ENCODE peak calls at places on chromosomes 16 and 17, in four cellular contexts. H is GM12878, I is H1, W is K562. R is an unnamed sample.

GRCh38 chr17:11996722-11997146 is 541 bp downstream of the ZNF18 start:
- DNase-seq in H (peak), I (no peak), W (no peak), R (peak)

GRCh38 chr16:1870365-1871082 is 1.4 kb downstream of the MEIOB start:
- DNase-seq in H (no peak), I (no peak), W (no peak), R (peak)

GRCh38 chr17:73772107-73772705 is 128.0 kb upstream of the SDK2 start:
- DNase-seq in H (no peak), I (no peak), W (no peak), R (no peak)

GRCh38 chr17:5584383-5584951 is at the start of gene NLRP1:
- DNase-seq in H (peak), I (no peak), W (no peak), R (peak)

GRCh38 chr16:64880994-64881393 is 240.9 kb downstream of the CDH11 start:
- DNase-seq in H (no peak), I (no peak), W (no peak), R (peak)

GRCh38 chr17:45784583-45785372 is 658 bp downstream of the CRHR1 start:
- DNase-seq in H (no peak), I (peak), W (peak), R (no peak)

GRCh38 chr17:76549215-76549518 is 9.3 kb downstream of the PRCD start:
- DNase-seq in H (no peak), I (no peak), W (no peak), R (no peak)

GRCh38 chr16:30902070-30902972 is 5.9 kb downstream of the CTF1 start:
- DNase-seq in H (no peak), I (peak), W (peak), R (peak)

GRCh38 chr17:47978324-47978723 is 7.4 kb downstream of the CDK5RAP3 start:
- DNase-seq in H (no peak), I (peak), W (peak), R (peak)

GRCh38 chr17:58336456-58337094 is 8.0 kb upstream of the TSPOAP1 start:
- DNase-seq in H (no peak), I (no peak), W (no peak), R (peak)

GRCh38 chr17:56739376-56739775 is 94.3 kb downstream of the C17orf67 start:
- DNase-seq in H (no peak), I (no peak), W (no peak), R (peak)

GRCh38 chr16:83205896-83206295 is 579.1 kb downstream of the CDH13 start:
- DNase-seq in H (no peak), I (no peak), W (no peak), R (no peak)

GRCh38 chr17:63039342-63039741 is 73.3 kb downstream of the TANC2 start:
- DNase-seq in H (no peak), I (no peak), W (no peak), R (peak)

GRCh38 chr17:77186141-77186604 is 45.4 kb downstream of the SEC14L1 start:
- DNase-seq in H (no peak), I (no peak), W (no peak), R (no peak)

GRCh38 chr17:21272881-21273839 is 11.4 kb upstream of the MAP2K3 start:
- DNase-seq in H (no peak), I (no peak), W (peak), R (no peak)

GRCh38 chr17:80844418-80844990 is 147.1 kb upstream of the CHMP6 start:
- DNase-seq in H (no peak), I (no peak), W (no peak), R (no peak)

GRCh38 chr17:82703935-82704865 is 5.7 kb upstream of the RAB40B start:
- DNase-seq in H (no peak), I (no peak), W (peak), R (no peak)

GRCh38 chr16:66741131-66741900 is 10.1 kb downstream of the DYNC1LI2 start:
- DNase-seq in H (no peak), I (no peak), W (peak), R (peak)

GRCh38 chr17:37160940-37161339 is 212.2 kb downstream of the AATF start:
- DNase-seq in H (no peak), I (no peak), W (no peak), R (peak)

GRCh38 chr16:68356249-68356918 is 45.6 kb downstream of the PRMT7 start:
- DNase-seq in H (peak), I (no peak), W (no peak), R (no peak)

GRCh38 chr17:2054262-2054739 is 602 bp upstream of the HIC1 start:
- DNase-seq in H (no peak), I (peak), W (no peak), R (peak)

GRCh38 chr17:55830699-55831098 is 79.8 kb downstream of the PCTP start:
- DNase-seq in H (no peak), I (no peak), W (no peak), R (no peak)

GRCh38 chr16:17396762-17397498 is 73.8 kb downstream of the XYLT1 start:
- DNase-seq in H (no peak), I (no peak), W (no peak), R (peak)

GRCh38 chr17:17258011-17258410 is 21.0 kb upstream of the FLCN start:
- DNase-seq in H (no peak), I (no peak), W (no peak), R (no peak)

GRCh38 chr17:46978489-46979022 is 497 bp downstream of the RPRML start:
- DNase-seq in H (no peak), I (peak), W (no peak), R (no peak)

GRCh38 chr16:86467490-86467889 is 42.8 kb upstream of the FOXF1 start:
- DNase-seq in H (no peak), I (no peak), W (no peak), R (no peak)

GRCh38 chr17:77476920-77477805 is 336.4 kb downstream of the SEC14L1 start:
- DNase-seq in H (no peak), I (no peak), W (no peak), R (peak)

GRCh38 chr17:14910916-14911315 is 354.2 kb downstream of the PMP22 start:
- DNase-seq in H (no peak), I (no peak), W (no peak), R (no peak)

GRCh38 chr17:30576326-30576861 is 99.2 kb downstream of the GOSR1 start:
- DNase-seq in H (no peak), I (no peak), W (no peak), R (no peak)

GRCh38 chr17:66354472-66354871 is 52.1 kb downstream of the PRKCA start:
- DNase-seq in H (no peak), I (no peak), W (no peak), R (no peak)

GRCh38 chr17:34354637-34355036 is 1.6 kb upstream of the CCL13 start:
- DNase-seq in H (no peak), I (no peak), W (no peak), R (peak)

GRCh38 chr16:50674831-50675230 is 6.3 kb downstream of the SNX20 start:
- DNase-seq in H (no peak), I (no peak), W (no peak), R (no peak)

GRCh38 chr17:7466644-7467341 is 12.6 kb downstream of the ZBTB4 start:
- DNase-seq in H (no peak), I (no peak), W (peak), R (peak)

GRCh38 chr17:69518951-69519350 is 104.5 kb downstream of the MAP2K6 start:
- DNase-seq in H (no peak), I (no peak), W (no peak), R (no peak)

GRCh38 chr17:63419949-63420867 is 25.9 kb downstream of the CYB561 start:
- DNase-seq in H (no peak), I (no peak), W (peak), R (no peak)

GRCh38 chr16:72961115-72961832 is 86.7 kb downstream of the ZFHX3 start:
- DNase-seq in H (no peak), I (no peak), W (peak), R (peak)

GRCh38 chr17:48247038-48247437 is 139.5 kb downstream of the SNX11 start:
- DNase-seq in H (no peak), I (no peak), W (no peak), R (no peak)

DNA sequence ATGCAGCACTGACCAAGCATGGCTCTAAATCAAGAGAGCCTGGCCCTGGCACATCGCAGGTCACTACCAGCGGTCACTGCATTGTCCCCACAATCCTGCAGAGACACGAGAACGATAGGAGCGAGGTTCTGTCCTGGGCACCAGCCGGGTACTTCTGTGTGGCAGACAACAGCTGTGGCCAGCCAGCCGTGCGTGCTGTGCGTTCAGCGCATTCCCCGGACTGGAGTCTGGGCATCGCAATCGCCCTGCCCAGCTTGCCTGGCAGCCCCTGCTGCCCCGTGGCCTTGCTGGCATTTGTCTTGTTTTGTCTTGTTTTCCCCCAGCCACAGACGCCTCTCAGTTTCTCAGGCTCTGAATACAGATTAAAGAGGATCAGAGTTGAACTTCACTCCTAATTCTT is 33.9 kb downstream of the COTL1 start:
- DNase-seq in H (no peak), I (no peak), W (no peak), R (no peak)
- TF ChIP-seq CHD1 in H (no peak), I (no peak), W (no peak), R (no peak)

DNA sequence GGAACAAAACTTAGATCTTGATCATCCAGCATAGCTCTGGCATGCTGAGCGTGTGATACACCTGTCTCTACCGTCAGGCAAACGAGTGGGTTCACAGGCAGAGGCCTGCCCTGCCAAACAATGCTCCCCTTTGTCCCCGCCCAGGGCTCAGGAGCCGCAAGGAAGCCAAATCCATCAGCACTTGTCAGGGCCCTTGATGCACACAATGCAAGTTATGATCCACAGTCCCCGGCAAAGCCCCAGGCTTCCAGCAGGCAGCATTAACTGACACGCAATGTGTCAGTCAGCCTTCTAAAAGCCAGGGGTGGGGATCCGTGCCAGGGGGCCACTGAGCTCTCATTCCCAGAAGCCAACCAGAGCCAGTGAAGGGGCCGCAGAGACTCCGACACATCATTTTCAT is 460.9 kb downstream of the SLC39A11 start:
- DNase-seq in H (no peak), I (no peak), W (no peak), R (no peak)
- TF ChIP-seq USF2 in H (no peak), I (no peak), W (no peak), R (no peak)

GRCh38 chr17:50262001-50262794 is 12.1 kb upstream of the TMEM92 start:
- DNase-seq in H (no peak), I (no peak), W (peak), R (no peak)
- TF ChIP-seq CHD1 in H (no peak), I (no peak), W (no peak), R (no peak)

GRCh38 chr16:424623-425081 is 797 bp upstream of the RAB11FIP3 start:
- DNase-seq in H (no peak), I (peak), W (peak), R (no peak)
- TF ChIP-seq USF2 in H (no peak), I (no peak), W (no peak), R (no peak)

GRCh38 chr16:49492090-49492801 is 118.6 kb downstream of the C16orf78 start:
- DNase-seq in H (no peak), I (peak), W (peak), R (no peak)
- TF ChIP-seq CHD1 in H (no peak), I (no peak), W (no peak), R (no peak)

DNA sequence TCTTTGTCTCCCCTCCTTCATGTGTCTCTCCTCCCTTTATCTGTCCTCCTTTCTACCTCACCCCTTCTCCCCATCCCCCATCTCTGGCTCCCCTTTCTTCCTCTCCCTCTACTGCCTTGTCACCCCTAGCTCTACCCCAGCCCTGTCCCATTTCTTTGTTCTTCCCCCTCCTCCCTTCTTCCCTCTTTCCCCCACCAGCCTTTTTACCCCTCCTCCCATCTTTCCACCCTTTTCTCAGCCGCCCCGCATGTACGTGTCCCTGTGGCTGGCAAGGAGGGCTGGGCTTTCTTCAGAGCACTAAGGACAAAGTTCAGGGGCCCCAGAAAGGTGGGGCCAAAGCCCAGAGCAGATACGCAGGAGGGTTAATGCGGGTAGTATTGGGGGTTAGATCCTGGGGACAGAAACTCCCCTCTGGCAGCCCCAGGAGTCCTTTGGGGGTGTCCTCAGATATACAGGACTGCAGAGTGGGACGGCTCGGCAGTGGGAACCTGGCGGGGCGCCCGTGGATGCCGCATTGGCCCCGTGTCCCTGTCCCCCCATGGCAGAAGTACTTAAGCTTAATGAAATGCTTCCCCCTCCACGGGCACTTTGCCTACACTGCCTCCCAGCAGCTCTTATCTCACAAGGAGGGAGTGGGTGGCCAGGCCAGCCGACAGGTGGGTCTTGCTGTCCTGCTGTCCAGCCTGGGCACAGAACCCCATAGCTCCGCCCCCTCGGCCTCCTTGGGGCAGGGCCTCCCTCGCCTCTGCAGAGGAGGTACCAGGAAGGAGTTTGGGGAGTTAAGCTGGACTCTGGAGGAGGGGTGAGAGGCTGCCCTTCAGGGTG is 8.3 kb downstream of the THRA start:
- DNase-seq in H (no peak), I (peak), W (no peak), R (no peak)
- TF ChIP-seq USF2 in H (no peak), I (no peak), W (no peak), R (no peak)

GRCh38 chr16:55754056-55754455 is 78.8 kb downstream of the CES1 start:
- DNase-seq in H (no peak), I (no peak), W (no peak), R (no peak)

GRCh38 chr16:55760665-55761035 is 72.2 kb downstream of the CES1 start:
- DNase-seq in H (no peak), I (no peak), W (no peak), R (no peak)

GRCh38 chr16:55759983-55760664 is 72.8 kb downstream of the CES1 start:
- DNase-seq in H (no peak), I (peak), W (no peak), R (no peak)

DNA sequence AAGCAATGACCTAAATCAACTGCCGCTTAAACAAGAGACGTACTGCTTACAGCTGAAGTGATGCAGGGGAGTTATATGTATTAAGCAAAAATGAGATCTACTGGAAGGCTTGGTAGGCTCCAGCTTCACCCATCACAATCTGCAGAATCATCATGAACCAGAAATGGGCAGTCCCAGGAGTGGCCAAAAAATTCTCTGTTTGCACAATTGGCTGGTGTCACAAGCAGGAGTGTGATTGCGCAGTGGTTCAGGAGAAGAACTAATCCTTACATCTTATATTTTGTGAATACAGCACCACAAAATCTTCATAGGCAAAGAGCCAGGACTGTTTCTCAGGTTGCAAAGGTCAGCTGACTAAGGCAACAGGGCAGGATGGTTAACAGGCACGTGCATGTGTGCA is 75.9 kb downstream of the CES1 start:
- DNase-seq in H (no peak), I (no peak), W (no peak), R (no peak)
- TF ChIP-seq CHD1 in H (no peak), I (no peak), W (no peak), R (no peak)

GRCh38 chr17:44374306-44375195 is 10.9 kb upstream of the FAM171A2 start:
- DNase-seq in H (no peak), I (peak), W (peak), R (peak)
- TF ChIP-seq USF2 in H (no peak), I (no peak), W (no peak), R (no peak)

GRCh38 chr17:10631701-10632100 is 25.4 kb downstream of the MYH3 start:
- DNase-seq in H (no peak), I (no peak), W (no peak), R (no peak)

GRCh38 chr17:10631048-10631700 is 25.9 kb downstream of the MYH3 start:
- DNase-seq in H (no peak), I (peak), W (peak), R (peak)

GRCh38 chr17:10626378-10626777 is 30.7 kb downstream of the MYH3 start:
- DNase-seq in H (no peak), I (no peak), W (no peak), R (no peak)

GRCh38 chr17:10628756-10629155 is 28.4 kb downstream of the MYH3 start:
- DNase-seq in H (no peak), I (peak), W (peak), R (no peak)

GRCh38 chr17:10629706-10630105 is 27.4 kb downstream of the MYH3 start:
- DNase-seq in H (no peak), I (no peak), W (no peak), R (no peak)
- TF ChIP-seq CHD1 in H (no peak), I (no peak), W (no peak), R (no peak)

DNA sequence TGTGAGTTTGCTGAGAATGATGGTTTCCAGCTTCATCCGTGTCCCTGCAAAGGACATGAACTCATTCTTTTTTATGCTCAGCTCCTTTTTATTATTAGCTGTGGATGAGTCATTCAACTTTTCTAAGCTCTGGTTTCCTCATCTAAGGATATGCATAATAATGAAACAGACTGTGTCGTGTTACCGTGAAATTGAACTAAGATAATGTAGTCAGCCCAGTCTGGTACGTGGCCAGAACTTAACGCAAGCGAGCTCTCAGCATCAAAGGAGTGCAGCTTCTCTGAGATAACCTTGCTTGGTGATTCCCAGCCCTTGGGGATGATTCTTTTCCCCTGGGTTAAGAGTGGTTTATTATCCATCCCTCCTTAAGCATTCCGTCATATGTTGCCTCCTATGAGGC is 454.3 kb upstream of the EEF2KMT start:
- DNase-seq in H (no peak), I (no peak), W (no peak), R (no peak)
- TF ChIP-seq USF2 in H (no peak), I (no peak), W (no peak), R (no peak)